ENCODE peak calls at places on chromosomes 7 and 10, in four cellular contexts. Q is HCT116, G is H1, D is GM12878. I is an unnamed sample.

GRCh38 chr7:1103009-1103788 is 15.3 kb downstream of the GPER1 start:
- DNase-seq in Q (no peak), G (no peak), D (peak), I (no peak)

GRCh38 chr10:128623776-128624175 is 497.6 kb upstream of the MKI67 start:
- DNase-seq in Q (no peak), G (no peak), D (no peak), I (no peak)

GRCh38 chr10:45373783-45374450 is at the start of gene ALOX5:
- DNase-seq in Q (no peak), G (no peak), D (no peak), I (peak)

GRCh38 chr7:132614428-132615076 is 38.3 kb upstream of the PLXNA4 start:
- DNase-seq in Q (no peak), G (peak), D (no peak), I (no peak)

GRCh38 chr7:12719141-12719919 is 31.9 kb downstream of the ARL4A start:
- DNase-seq in Q (no peak), G (no peak), D (no peak), I (no peak)

GRCh38 chr7:159010951-159011820 is 133.5 kb downstream of the VIPR2 start:
- DNase-seq in Q (no peak), G (no peak), D (no peak), I (no peak)

GRCh38 chr10:44301781-44302400 is 83.0 kb downstream of the CXCL12 start:
- DNase-seq in Q (no peak), G (no peak), D (no peak), I (no peak)

GRCh38 chr7:13421779-13422178 is 567.7 kb downstream of the ETV1 start:
- DNase-seq in Q (no peak), G (no peak), D (no peak), I (no peak)

GRCh38 chr10:129440722-129441316 is 26.2 kb upstream of the MGMT start:
- DNase-seq in Q (no peak), G (no peak), D (no peak), I (no peak)

GRCh38 chr7:80611779-80612178 is 26.7 kb upstream of the CD36 start:
- DNase-seq in Q (peak), G (no peak), D (no peak), I (no peak)

GRCh38 chr7:152383341-152384234 is 52.2 kb downstream of the KMT2C start:
- DNase-seq in Q (no peak), G (no peak), D (no peak), I (no peak)

GRCh38 chr10:45034301-45034700 is 33.6 kb downstream of the ZNF22 start:
- DNase-seq in Q (no peak), G (no peak), D (no peak), I (no peak)

GRCh38 chr7:116218051-116218645 is 7.8 kb downstream of the TES start:
- DNase-seq in Q (peak), G (no peak), D (no peak), I (no peak)

GRCh38 chr10:98957801-98958200 is 277.9 kb downstream of the HPSE2 start:
- DNase-seq in Q (no peak), G (no peak), D (no peak), I (no peak)

GRCh38 chr7:141700848-141701371 is 1.1 kb downstream of the DENND11 start:
- DNase-seq in Q (no peak), G (no peak), D (no peak), I (no peak)

GRCh38 chr7:100583132-100584045 is 2.5 kb downstream of the LRCH4 start:
- DNase-seq in Q (no peak), G (no peak), D (peak), I (no peak)

GRCh38 chr7:918441-919113 is 35.9 kb downstream of the ADAP1 start:
- DNase-seq in Q (no peak), G (no peak), D (no peak), I (no peak)

GRCh38 chr10:60944159-60944909 is at the start of gene RHOBTB1:
- DNase-seq in Q (no peak), G (no peak), D (no peak), I (peak)

GRCh38 chr7:149862156-149862555 is 11.6 kb upstream of the ATP6V0E2 start:
- DNase-seq in Q (no peak), G (no peak), D (no peak), I (no peak)

GRCh38 chr10:48390933-48391845 is 84.7 kb downstream of the MAPK8 start:
- DNase-seq in Q (peak), G (no peak), D (peak), I (no peak)

GRCh38 chr7:18548569-18548968 is 53.0 kb downstream of the HDAC9 start:
- DNase-seq in Q (no peak), G (no peak), D (no peak), I (no peak)

GRCh38 chr10:81828251-81828650 is 46.7 kb upstream of the NRG3 start:
- DNase-seq in Q (no peak), G (no peak), D (no peak), I (no peak)
- TF ChIP-seq YY1 in Q (no peak), G (no peak), D (no peak), I (no peak)

DNA sequence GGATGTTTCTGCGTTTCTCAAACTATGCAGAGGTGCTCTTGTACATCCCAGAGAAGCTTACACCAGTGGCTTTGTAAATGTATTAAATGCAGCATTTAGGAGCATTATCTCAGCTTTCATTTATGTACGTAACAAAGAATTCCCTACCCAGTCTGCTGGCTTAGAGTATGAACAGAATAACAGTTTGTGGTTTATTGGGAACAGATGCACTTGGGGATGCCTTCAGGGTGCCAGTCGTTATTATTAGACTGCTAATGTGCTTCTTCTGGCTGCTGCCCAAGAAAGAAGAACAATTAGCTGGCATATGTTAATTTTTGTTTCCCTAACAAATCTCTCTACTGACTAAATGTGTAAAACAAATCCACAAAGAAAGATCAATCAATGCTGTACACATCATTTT is 241.9 kb downstream of the FOXP2 start:
- DNase-seq in Q (no peak), G (no peak), D (no peak), I (no peak)
- TF ChIP-seq ZNF274 in Q (no peak), G (no peak), D (no peak), I (no peak)

DNA sequence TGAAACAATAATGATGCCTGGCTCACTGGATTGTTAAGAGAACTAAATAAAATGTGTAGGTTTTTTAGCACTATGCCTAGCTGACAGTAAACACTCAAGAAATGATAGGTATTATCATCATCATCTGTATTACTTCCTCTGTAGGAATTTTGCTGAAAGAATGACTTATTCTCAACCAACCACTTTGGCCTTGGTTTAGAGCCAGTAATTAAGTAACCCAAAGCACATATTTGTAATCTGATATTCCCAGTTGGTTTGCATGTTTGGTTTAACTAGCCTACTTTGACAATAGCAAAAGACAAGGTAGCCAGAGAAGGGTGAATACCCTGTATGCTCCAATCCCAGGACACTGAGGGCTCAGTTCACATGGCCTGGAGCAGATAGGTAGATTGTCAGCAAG is 34.4 kb downstream of the BCAP29 start:
- DNase-seq in Q (no peak), G (no peak), D (no peak), I (no peak)
- TF ChIP-seq YY1 in Q (no peak), G (no peak), D (no peak), I (no peak)

GRCh38 chr10:3805791-3806381 is 20.9 kb upstream of the KLF6 start:
- DNase-seq in Q (peak), G (no peak), D (no peak), I (no peak)
- TF ChIP-seq ZNF274 in Q (no peak), G (no peak), D (no peak), I (no peak)

GRCh38 chr10:86225098-86225782 is 141.4 kb downstream of the GRID1 start:
- DNase-seq in Q (no peak), G (no peak), D (no peak), I (no peak)
- TF ChIP-seq YY1 in Q (no peak), G (no peak), D (no peak), I (no peak)

I was measured in NT2/D1.